ENCODE peak calls at places on chromosome 17, in seven cellular contexts. P, I, T, E, M, A and V are unnamed samples.

GRCh38 chr17:67082110-67082509 is 37.8 kb downstream of the CACNG1 start:
- DNase-seq in E (no peak), M (no peak), T (no peak), I (no peak), A (no peak), P (no peak), V (no peak)

GRCh38 chr17:29107933-29108805 is 65.2 kb downstream of the PIPOX start:
- DNase-seq in E (no peak), A (no peak), M (no peak), P (no peak), T (no peak), I (no peak), V (no peak)

GRCh38 chr17:147796-148740 is 10.7 kb downstream of the SCGB1C2 start:
- DNase-seq in I (no peak), A (no peak), P (no peak), E (no peak), M (no peak), T (no peak), V (no peak)

GRCh38 chr17:2124391-2124790 is 69.5 kb downstream of the HIC1 start:
- DNase-seq in E (no peak), A (no peak), M (no peak), T (no peak), I (no peak), P (no peak), V (no peak)

GRCh38 chr17:79623786-79624657 is 13.2 kb upstream of the RBFOX3 start:
- DNase-seq in T (no peak), E (no peak), P (no peak), M (no peak), I (no peak), A (no peak), V (no peak)

GRCh38 chr17:81143200-81143527 is 22.1 kb upstream of the PVALEF start:
- DNase-seq in P (no peak), T (no peak), E (no peak), A (no peak), I (no peak), M (no peak), V (no peak)

GRCh38 chr17:64466019-64466735 is 17.3 kb downstream of the MILR1 start:
- DNase-seq in E (no peak), P (peak), A (no peak), T (no peak), I (no peak), M (no peak), V (no peak)

GRCh38 chr17:45123930-45124796 is 8.2 kb downstream of the PLCD3 start:
- DNase-seq in M (peak), A (peak), P (no peak), T (peak), E (no peak), I (no peak), V (no peak)

GRCh38 chr17:76354747-76355310 is 1.1 kb upstream of the PRPSAP1 start:
- DNase-seq in I (no peak), P (no peak), A (no peak), T (peak), E (no peak), M (no peak), V (no peak)

GRCh38 chr17:29112780-29113295 is 67.4 kb downstream of the MYO18A start:
- DNase-seq in T (no peak), P (no peak), A (no peak), I (no peak), E (no peak), M (no peak), V (no peak)

GRCh38 chr17:51056813-51057510 is 63.7 kb downstream of the SPAG9 start:
- DNase-seq in T (peak), I (no peak), P (peak), M (peak), A (peak), E (no peak), V (peak)

GRCh38 chr17:8300226-8300625 is 5.0 kb upstream of the SLC25A35 start:
- DNase-seq in E (no peak), I (no peak), M (no peak), A (no peak), P (no peak), T (no peak), V (no peak)

GRCh38 chr17:64174686-64175456 is 44.9 kb upstream of the ERN1 start:
- DNase-seq in M (peak), E (no peak), T (no peak), P (no peak), A (no peak), I (no peak), V (peak)

GRCh38 chr17:65855245-65855644 is 293.8 kb upstream of the AXIN2 start:
- DNase-seq in A (peak), E (no peak), I (no peak), T (no peak), M (no peak), P (no peak), V (no peak)

GRCh38 chr17:46011711-46012505 is 12.9 kb downstream of the STH start:
- DNase-seq in E (no peak), M (no peak), A (no peak), P (no peak), T (no peak), I (no peak), V (no peak)

GRCh38 chr17:2749058-2749783 is at the start of gene CCDC92B:
- DNase-seq in P (no peak), I (no peak), E (no peak), A (no peak), T (no peak), M (no peak), V (no peak)

GRCh38 chr17:17785407-17785806 is 51.4 kb downstream of the SREBF1 start:
- DNase-seq in T (no peak), I (no peak), E (no peak), M (no peak), P (no peak), A (no peak), V (no peak)

GRCh38 chr17:8362651-8363332 is 13.7 kb downstream of the KRABD2 start:
- DNase-seq in M (no peak), A (no peak), T (no peak), P (no peak), E (no peak), I (no peak), V (no peak)

DNA sequence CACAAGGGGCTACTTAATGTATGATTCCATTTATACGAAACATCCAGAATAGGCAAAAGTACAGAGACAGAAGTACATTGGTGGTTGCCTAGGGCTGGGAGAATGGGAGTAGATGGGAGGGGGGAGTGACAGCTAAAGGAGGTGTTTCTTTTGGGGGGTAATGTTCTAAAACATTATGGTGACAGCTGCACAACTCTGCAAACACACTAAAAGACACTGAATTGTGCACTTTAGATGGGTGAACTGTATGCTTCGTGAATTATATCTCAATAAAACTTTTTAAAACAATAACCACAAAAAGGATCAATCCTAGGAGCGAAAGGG is 661 bp downstream of the LYRM9 start:
- DNase-seq in M (no peak), A (no peak), T (no peak), P (no peak), E (no peak), I (no peak), V (no peak)
- H3K27ac ChIP-seq in M (peak), A (peak), T (peak), P (no peak), E (peak), I (peak), V (peak)

GRCh38 chr17:19312406-19312805 is 50.1 kb downstream of the B9D1 start:
- DNase-seq in E (no peak), A (no peak), M (no peak), P (no peak), I (no peak), T (no peak), V (no peak)
- H3K27ac ChIP-seq in E (no peak), A (no peak), M (no peak), P (no peak), I (no peak), T (no peak), V (peak)

DNA sequence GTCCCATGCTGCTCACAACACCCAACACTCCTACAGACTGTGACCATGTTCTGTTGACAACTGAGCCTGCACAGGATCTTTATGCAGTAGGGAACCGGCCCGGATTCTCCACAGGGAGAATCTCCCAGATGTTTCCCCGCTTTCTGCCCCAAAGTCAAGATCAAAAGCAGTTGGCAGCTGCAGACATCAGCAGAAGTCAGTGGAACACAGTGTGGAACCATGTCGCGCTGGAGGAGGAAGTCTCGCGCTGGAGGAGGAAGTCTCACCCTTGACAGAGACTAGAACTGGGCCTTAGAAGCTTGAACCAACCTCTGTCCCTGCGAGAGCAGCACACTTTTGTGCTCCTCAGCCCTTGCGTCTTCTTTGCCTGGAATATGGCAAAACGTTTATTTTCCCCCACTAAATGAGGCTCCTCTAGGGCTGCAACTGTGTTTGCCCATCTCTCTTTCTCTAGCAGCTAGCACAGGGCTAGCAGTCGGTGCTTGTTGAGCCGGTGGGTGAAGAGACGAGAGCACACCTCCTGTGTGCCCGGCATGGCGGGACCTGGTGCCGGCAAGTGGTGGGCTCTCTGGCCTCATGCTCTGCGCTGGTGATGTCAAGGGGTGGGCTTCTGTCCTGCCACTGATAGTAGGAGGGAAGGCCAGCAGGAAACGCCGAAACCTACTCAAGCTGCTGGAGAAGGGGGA is 2.1 kb upstream of the MRC2 start:
- DNase-seq in A (no peak), I (no peak), M (peak), E (no peak), T (no peak), P (no peak), V (no peak)
- H3K27ac ChIP-seq in A (no peak), I (no peak), M (peak), E (no peak), T (no peak), P (no peak), V (no peak)

GRCh38 chr17:38881600-38882191 is 11.8 kb downstream of the LASP1 start:
- DNase-seq in I (no peak), P (peak), A (no peak), M (no peak), T (peak), E (peak), V (no peak)

GRCh38 chr17:38875477-38876080 is 5.7 kb downstream of the LASP1 start:
- DNase-seq in A (no peak), P (no peak), T (no peak), M (no peak), E (no peak), I (no peak), V (no peak)

GRCh38 chr17:38877130-38877851 is 7.4 kb downstream of the LASP1 start:
- DNase-seq in T (no peak), P (peak), M (no peak), I (no peak), A (no peak), E (no peak), V (no peak)

GRCh38 chr17:38883592-38884526 is 14.0 kb downstream of the LASP1 start:
- DNase-seq in I (no peak), T (no peak), A (no peak), M (no peak), E (no peak), P (peak), V (no peak)

GRCh38 chr17:38879878-38880727 is 10.2 kb downstream of the LASP1 start:
- DNase-seq in A (peak), I (no peak), P (peak), M (no peak), T (peak), E (no peak), V (no peak)
- H3K27ac ChIP-seq in A (no peak), I (peak), P (peak), M (no peak), T (no peak), E (no peak), V (no peak)

GRCh38 chr17:32285286-32285685 is 19.7 kb downstream of the RHBDL3 start:
- DNase-seq in M (no peak), T (no peak), A (no peak), I (no peak), P (no peak), E (no peak), V (no peak)
- H3K27ac ChIP-seq in M (no peak), T (no peak), A (no peak), I (no peak), P (no peak), E (no peak), V (no peak)

GRCh38 chr17:15019158-15019557 is 246.0 kb downstream of the PMP22 start:
- DNase-seq in P (no peak), M (no peak), A (no peak), I (no peak), T (no peak), E (no peak), V (no peak)
- H3K27ac ChIP-seq in P (no peak), M (no peak), A (no peak), I (no peak), T (no peak), E (no peak), V (no peak)

GRCh38 chr17:58275417-58275816 is 5.3 kb downstream of the MPO start:
- DNase-seq in M (no peak), P (no peak), I (no peak), A (no peak), T (no peak), E (no peak), V (no peak)
- H3K27ac ChIP-seq in M (peak), P (no peak), I (no peak), A (no peak), T (no peak), E (no peak), V (no peak)